ENCODE peak calls at places on chromosomes 6 and 20, in six cellular contexts. F is upper lobe of left lung; P is nucleus accumbens; Z is activated CD4-positive, alpha-beta T cell treated with anti-CD3 and anti-CD28 coated beads, Interleukin-2, amount 50 U/mL, for 1 hour; R is SK-MEL-5; Q is tibial artery. O is an unnamed sample.

GRCh38 chr6:89977808-89978748 is 83.8 kb downstream of the GJA10 start:
- DNase-seq in F (no peak), P (no peak), Z (no peak), R (no peak), Q (no peak), O (no peak)

GRCh38 chr20:46351357-46352058 is 43.2 kb upstream of the CDH22 start:
- DNase-seq in F (no peak), P (no peak), Z (no peak), R (no peak), Q (no peak), O (no peak)

GRCh38 chr6:129686941-129687627 is 22.9 kb downstream of the ARHGAP18 start:
- DNase-seq in F (no peak), P (no peak), Z (peak), R (no peak), Q (no peak), O (no peak)

GRCh38 chr6:30508890-30509736 is 19.8 kb downstream of the HLA-E start:
- DNase-seq in F (no peak), P (no peak), Z (no peak), R (no peak), Q (no peak), O (no peak)

GRCh38 chr20:48725589-48725991 is 102.2 kb downstream of the PREX1 start:
- DNase-seq in F (no peak), P (no peak), Z (no peak), R (peak), Q (no peak), O (no peak)

GRCh38 chr6:14265049-14266021 is 147.8 kb downstream of the CD83 start:
- DNase-seq in F (no peak), P (no peak), Z (no peak), R (peak), Q (no peak), O (no peak)

GRCh38 chr6:98657764-98658163 is 176.6 kb upstream of the POU3F2 start:
- DNase-seq in F (peak), P (no peak), Z (no peak), R (peak), Q (peak), O (no peak)

GRCh38 chr6:11230158-11231107 is 2.0 kb downstream of the NEDD9 start:
- DNase-seq in F (no peak), P (no peak), Z (no peak), R (no peak), Q (no peak), O (no peak)

GRCh38 chr20:24747881-24748595 is 201.0 kb upstream of the CST7 start:
- DNase-seq in F (peak), P (no peak), Z (no peak), R (no peak), Q (no peak), O (no peak)

GRCh38 chr6:168968228-168968627 is 285.4 kb downstream of the THBS2 start:
- DNase-seq in F (no peak), P (no peak), Z (no peak), R (peak), Q (peak), O (no peak)

GRCh38 chr6:136288566-136289326 is 900 bp downstream of the BCLAF1 start:
- DNase-seq in F (peak), P (peak), Z (peak), R (peak), Q (peak), O (peak)

GRCh38 chr6:75612434-75612833 is 10.8 kb downstream of the SENP6 start:
- DNase-seq in F (no peak), P (no peak), Z (no peak), R (no peak), Q (no peak), O (no peak)

GRCh38 chr20:23225407-23226060 is 125.1 kb upstream of the NXT1 start:
- DNase-seq in F (peak), P (no peak), Z (no peak), R (no peak), Q (peak), O (peak)

GRCh38 chr6:39599341-39599740 is 125.9 kb downstream of the KIF6 start:
- DNase-seq in F (no peak), P (no peak), Z (no peak), R (no peak), Q (no peak), O (no peak)

GRCh38 chr6:26514984-26515383 is 14.9 kb downstream of the BTN1A1 start:
- DNase-seq in F (no peak), P (no peak), Z (no peak), R (no peak), Q (no peak), O (no peak)

GRCh38 chr6:167481527-167481926 is 156.6 kb downstream of the TTLL2 start:
- DNase-seq in F (no peak), P (no peak), Z (no peak), R (no peak), Q (no peak), O (no peak)

GRCh38 chr6:80523531-80523970 is 417.1 kb downstream of the BCKDHB start:
- DNase-seq in F (peak), P (no peak), Z (no peak), R (no peak), Q (no peak), O (no peak)

GRCh38 chr6:138086573-138087196 is 20.5 kb downstream of the PERP start:
- DNase-seq in F (no peak), P (no peak), Z (no peak), R (peak), Q (no peak), O (no peak)

GRCh38 chr6:120652506-120652905 is 681.8 kb downstream of the TBC1D32 start:
- DNase-seq in F (no peak), P (no peak), Z (no peak), R (no peak), Q (no peak), O (no peak)

GRCh38 chr6:10184408-10185187 is 230.3 kb downstream of the TFAP2A start:
- DNase-seq in F (no peak), P (no peak), Z (no peak), R (no peak), Q (no peak), O (no peak)

GRCh38 chr20:61954276-61955021 is 111.2 kb downstream of the TAF4 start:
- DNase-seq in F (peak), P (no peak), Z (no peak), R (peak), Q (no peak), O (no peak)

GRCh38 chr6:118240878-118241528 is 307.1 kb upstream of the PLN start:
- DNase-seq in F (no peak), P (no peak), Z (no peak), R (no peak), Q (no peak), O (no peak)

GRCh38 chr6:108116781-108117426 is 42.4 kb upstream of the OSTM1 start:
- DNase-seq in F (no peak), P (no peak), Z (no peak), R (no peak), Q (no peak), O (no peak)

GRCh38 chr6:111477481-111477938 is 5.5 kb downstream of the REV3L start:
- DNase-seq in F (no peak), P (no peak), Z (no peak), R (no peak), Q (no peak), O (no peak)

GRCh38 chr6:168895102-168895812 is 358.4 kb downstream of the THBS2 start:
- DNase-seq in F (peak), P (peak), Z (peak), R (peak), Q (peak), O (peak)

GRCh38 chr6:45651301-45651700 is 273.6 kb upstream of the SUPT3H start:
- DNase-seq in F (no peak), P (no peak), Z (no peak), R (no peak), Q (no peak), O (no peak)

GRCh38 chr20:46552460-46553420 is 2.3 kb upstream of the OCSTAMP start:
- DNase-seq in F (no peak), P (no peak), Z (no peak), R (no peak), Q (no peak), O (no peak)